ENCODE peak calls at places on chromosomes 16 and 17, in five cellular contexts. G, C, A, I and N are unnamed samples.

GRCh38 chr17:76676629-76677028 is 33.1 kb upstream of the ST6GALNAC1 start:
- DNase-seq in G (no peak), A (no peak), I (no peak), C (no peak), N (no peak)

GRCh38 chr17:16943541-16944333 is 28.2 kb downstream of the TNFRSF13B start:
- DNase-seq in I (no peak), A (no peak), G (no peak), C (no peak), N (no peak)

GRCh38 chr17:41800601-41801373 is 11.0 kb downstream of the P3H4 start:
- DNase-seq in G (peak; percentile 94), I (peak; percentile 88), C (no peak), A (no peak), N (no peak)

GRCh38 chr16:68658258-68658973 is 13.3 kb downstream of the CDH3 start:
- DNase-seq in A (no peak), G (no peak), I (peak; percentile 53), C (no peak), N (peak; percentile 63)

GRCh38 chr17:81885869-81886548 is 5.4 kb downstream of the ALYREF start:
- DNase-seq in I (no peak), A (no peak), C (no peak), G (no peak), N (no peak)

GRCh38 chr17:56834380-56835258 is 668 bp downstream of the DGKE start:
- DNase-seq in G (peak; percentile 65), A (peak; percentile 58), C (peak; percentile 73), I (peak; percentile 69), N (no peak)

GRCh38 chr17:76149214-76149613 is 8.2 kb upstream of the FOXJ1 start:
- DNase-seq in A (no peak), C (no peak), I (no peak), G (no peak), N (no peak)

GRCh38 chr17:66950886-66951604 is 13.5 kb upstream of the CACNG4 start:
- DNase-seq in I (no peak), G (no peak), A (no peak), C (no peak), N (no peak)

GRCh38 chr16:88730632-88731607 is 24.6 kb downstream of the CTU2 start:
- DNase-seq in A (no peak), I (no peak), C (no peak), G (no peak), N (no peak)

GRCh38 chr16:4384497-4384896 is 12.8 kb downstream of the VASN start:
- DNase-seq in A (no peak), C (no peak), G (no peak), I (no peak), N (no peak)

GRCh38 chr17:28173071-28173561 is 130.6 kb downstream of the NLK start:
- DNase-seq in I (no peak), G (peak; percentile 52), A (no peak), C (no peak), N (no peak)

GRCh38 chr17:8126306-8127066 is 2.6 kb upstream of the HES7 start:
- DNase-seq in C (peak; percentile 56), I (peak; percentile 80), A (no peak), G (peak; percentile 69), N (no peak)

GRCh38 chr17:32944248-32945020 is 16.5 kb downstream of the TMEM98 start:
- DNase-seq in A (no peak), C (no peak), I (no peak), G (no peak), N (no peak)

GRCh38 chr16:46743232-46743719 is 4.9 kb downstream of the MYLK3 start:
- DNase-seq in I (no peak), C (no peak), G (peak; percentile 58), A (no peak), N (no peak)

GRCh38 chr17:69913241-69914015 is 161.6 kb upstream of the KCNJ16 start:
- DNase-seq in C (no peak), G (no peak), I (no peak), A (no peak), N (no peak)

GRCh38 chr16:19179890-19180490 is 11.9 kb downstream of the SYT17 start:
- DNase-seq in I (peak; percentile 70), G (peak; percentile 82), C (peak; percentile 67), A (no peak), N (no peak)

GRCh38 chr16:64356267-64356666 is 765.6 kb downstream of the CDH11 start:
- DNase-seq in A (no peak), I (peak; percentile 1), C (no peak), G (no peak), N (peak; percentile 92)

GRCh38 chr17:44997733-44998520 is 29.8 kb upstream of the C1QL1 start:
- DNase-seq in G (no peak), C (no peak), I (no peak), A (no peak), N (no peak)

GRCh38 chr16:29698484-29699323 is 19.7 kb downstream of the QPRT start:
- DNase-seq in A (no peak), C (no peak), I (no peak), G (peak; percentile 66), N (no peak)

GRCh38 chr17:76997981-76998531 is 129.9 kb downstream of the MGAT5B start:
- DNase-seq in A (peak; percentile 39), C (no peak), I (no peak), G (no peak), N (no peak)

GRCh38 chr17:77959926-77960521 is 1.5 kb downstream of the TNRC6C start:
- DNase-seq in G (peak; percentile 60), A (no peak), C (no peak), I (no peak), N (no peak)

GRCh38 chr17:17710728-17711541 is 29.7 kb downstream of the RAI1 start:
- DNase-seq in C (peak; percentile 82), A (no peak), I (peak; percentile 95), G (peak; percentile 92), N (peak; percentile 66)

GRCh38 chr16:87832137-87832527 is 37.2 kb downstream of the SLC7A5 start:
- DNase-seq in G (no peak), A (no peak), I (peak; percentile 64), C (no peak), N (no peak)

GRCh38 chr16:48086422-48086821 is 69.4 kb downstream of the ABCC12 start:
- DNase-seq in G (no peak), I (no peak), A (no peak), C (no peak), N (no peak)

GRCh38 chr17:48954300-48954755 is 9.7 kb upstream of the SNF8 start:
- DNase-seq in C (no peak), G (peak; percentile 79), A (no peak), I (peak; percentile 91), N (no peak)

GRCh38 chr16:8721693-8722348 is 47.4 kb downstream of the ABAT start:
- DNase-seq in G (peak; percentile 20), A (no peak), C (peak; percentile 68), I (no peak), N (no peak)

GRCh38 chr17:17264430-17264829 is 16.6 kb downstream of the COPS3 start:
- DNase-seq in I (no peak), A (no peak), C (no peak), G (peak; percentile 11), N (no peak)

GRCh38 chr16:66474750-66475199 is 47.7 kb downstream of the BEAN1 start:
- DNase-seq in G (no peak), C (no peak), A (peak; percentile 46), I (no peak), N (no peak)

GRCh38 chr16:72560617-72561016 is 388.7 kb upstream of the PMFBP1 start:
- DNase-seq in C (no peak), A (no peak), I (no peak), G (no peak), N (no peak)

GRCh38 chr16:63983401-63983800 is 1138.5 kb downstream of the CDH11 start:
- DNase-seq in G (peak; percentile 86), A (no peak), I (no peak), C (no peak), N (no peak)

GRCh38 chr17:80125656-80126448 is 21.1 kb downstream of the EIF4A3 start:
- DNase-seq in G (no peak), A (no peak), C (peak; percentile 24), I (no peak), N (peak; percentile 65)

GRCh38 chr16:3401719-3402397 is 843 bp downstream of the ZNF174 start:
- DNase-seq in G (peak; percentile 51), A (no peak), C (no peak), I (peak; percentile 23), N (no peak)

GRCh38 chr17:79563237-79564013 is 47.4 kb downstream of the RBFOX3 start:
- DNase-seq in I (peak; percentile 92), C (no peak), G (no peak), A (no peak), N (no peak)

GRCh38 chr17:65185060-65185459 is 47.9 kb downstream of the RGS9 start:
- DNase-seq in G (no peak), I (no peak), C (no peak), A (no peak), N (no peak)

GRCh38 chr16:66097746-66098145 is 268.7 kb upstream of the CDH5 start:
- DNase-seq in A (no peak), I (no peak), C (no peak), G (no peak), N (no peak)

GRCh38 chr17:40822132-40822812 is at the start of gene KRT10:
- DNase-seq in A (no peak), G (no peak), C (no peak), I (no peak), N (no peak)

GRCh38 chr16:77558786-77559185 is 124.0 kb upstream of the ADAMTS18 start:
- DNase-seq in I (no peak), A (no peak), G (no peak), C (no peak), N (no peak)
- TF ChIP-seq CTCF in I (no peak), A (no peak), G (no peak), C (no peak), N (no peak)

GRCh38 chr16:252366-253337 is 18.0 kb downstream of the FAM234A start:
- DNase-seq in C (no peak), G (no peak), A (no peak), I (no peak), N (no peak)
- TF ChIP-seq CTCF in C (no peak), G (no peak), A (no peak), I (no peak), N (no peak)

DNA sequence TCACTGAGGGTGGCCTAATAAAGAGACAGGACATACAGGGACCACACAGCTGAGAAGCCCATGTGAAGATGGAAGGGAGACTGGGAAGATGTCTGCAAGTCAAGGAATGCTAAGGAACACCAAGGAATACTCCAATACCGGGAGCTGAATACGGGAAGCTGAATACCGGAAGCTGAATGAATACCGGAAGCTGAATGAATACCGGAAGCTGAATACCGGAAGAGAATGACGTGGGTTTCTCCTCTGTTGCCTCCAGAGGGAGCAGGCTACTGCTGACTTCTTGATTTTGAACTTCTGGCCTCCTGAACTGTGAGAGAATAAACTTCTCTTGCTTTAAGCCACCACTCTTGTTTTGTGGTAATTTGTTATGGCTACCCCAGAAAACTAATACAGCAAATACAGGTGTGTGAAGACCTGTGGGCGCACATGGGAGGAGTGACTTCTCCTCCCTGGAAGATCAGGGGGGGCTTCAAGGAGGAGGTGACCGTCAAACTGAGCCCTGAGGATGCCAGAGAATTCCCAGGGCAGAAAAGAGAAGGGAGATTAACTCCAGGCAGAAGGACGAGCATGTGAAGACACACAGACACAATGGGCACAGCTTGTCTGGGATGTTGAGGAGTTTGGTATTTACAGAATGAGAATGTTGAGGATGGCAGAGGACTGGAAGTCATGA is 259.9 kb downstream of the IRF8 start:
- DNase-seq in G (peak; percentile 50), A (no peak), C (no peak), I (peak; percentile 17), N (no peak)
- TF ChIP-seq CTCF in G (peak; percentile 50), A (no peak), C (no peak), I (no peak), N (no peak)

GRCh38 chr16:549544-550263 is 10.5 kb upstream of the PRR35 start:
- DNase-seq in A (no peak), I (no peak), G (peak; percentile 73), C (no peak), N (no peak)
- TF ChIP-seq CTCF in A (no peak), I (no peak), G (peak; percentile 72), C (no peak), N (peak; percentile 20)